ENCODE peak calls at places on chromosomes 4 and X, in four cellular contexts. I is heart left ventricle; E is naive thymus-derived CD8-positive, alpha-beta T cell; R is NCI-H774. O is an unnamed sample.

GRCh38 chrX:33543757-33544156 is 332.4 kb upstream of the DMD start:
- DNase-seq in R (no peak), E (no peak), I (no peak), O (no peak)

GRCh38 chr4:71992571-71992970 is 39.2 kb upstream of the NPFFR2 start:
- DNase-seq in E (no peak), R (no peak), I (no peak), O (no peak)

GRCh38 chrX:111652719-111653118 is 28.3 kb upstream of the ALG13 start:
- DNase-seq in E (no peak), I (no peak), R (peak), O (no peak)

GRCh38 chr4:151540728-151541437 is 131.9 kb downstream of the FHIP1A start:
- DNase-seq in E (no peak), R (no peak), I (no peak), O (no peak)

GRCh38 chr4:113146876-113147358 is 97.5 kb downstream of the ANK2 start:
- DNase-seq in R (no peak), E (no peak), I (no peak), O (no peak)

GRCh38 chr4:14807857-14808256 is 194.4 kb upstream of the CPEB2 start:
- DNase-seq in E (no peak), I (no peak), R (no peak), O (no peak)

GRCh38 chr4:159006202-159006601 is 96.7 kb upstream of the RAPGEF2 start:
- DNase-seq in E (no peak), I (no peak), R (no peak), O (no peak)

GRCh38 chr4:184801781-184802180 is 24.0 kb downstream of the ACSL1 start:
- DNase-seq in E (no peak), I (no peak), R (no peak), O (no peak)

GRCh38 chr4:86592553-86593249 is 1.4 kb upstream of the PTPN13 start:
- DNase-seq in I (no peak), E (no peak), R (no peak), O (no peak)

GRCh38 chr4:125828316-125828715 is 513.6 kb downstream of the FAT4 start:
- DNase-seq in I (no peak), R (no peak), E (no peak), O (no peak)

O was measured in sciatic nerve.